ENCODE peak calls at places on chromosome 15, in nine cellular contexts. E is A549; K is CD8-positive, alpha-beta T cell; T is HCT116; A is dorsolateral prefrontal cortex; I is fibroblast of lung; O is adrenal gland; G is pancreas; R is coronary artery. W is an unnamed sample.

GRCh38 chr15:74626752-74627692 is 11.4 kb downstream of the CLK3 start:
- DNase-seq in G (no peak), I (no peak), T (no peak), R (no peak), O (no peak), E (no peak), A (no peak), K (no peak), W (no peak)

GRCh38 chr15:72599855-72600464 is 54.5 kb upstream of the GOLGA6B start:
- DNase-seq in E (peak), A (no peak), O (no peak), R (no peak), I (peak), T (peak), K (peak), G (no peak), W (no peak)

GRCh38 chr15:63501256-63502089 is 2.9 kb upstream of the USP3 start:
- DNase-seq in O (peak), A (peak), K (peak), G (peak), T (no peak), I (peak), R (peak), E (peak), W (peak)

GRCh38 chr15:87703238-87704111 is 553.1 kb downstream of the NTRK3 start:
- DNase-seq in A (no peak), T (no peak), O (no peak), E (no peak), R (peak), K (no peak), G (no peak), I (no peak), W (no peak)

GRCh38 chr15:75129788-75130187 is 71.9 kb upstream of the C15orf39 start:
- DNase-seq in T (no peak), I (no peak), K (no peak), R (no peak), A (no peak), O (no peak), E (no peak), G (no peak), W (no peak)

GRCh38 chr15:52483712-52484111 is 45.0 kb downstream of the MYO5A start:
- DNase-seq in K (no peak), I (peak), E (no peak), A (no peak), R (no peak), O (no peak), G (no peak), T (no peak), W (no peak)

GRCh38 chr15:85380860-85381535 is 595 bp downstream of the AKAP13 start:
- DNase-seq in T (no peak), K (peak), G (peak), E (no peak), A (no peak), O (peak), I (peak), R (peak), W (peak)

GRCh38 chr15:37001436-37001835 is 98.9 kb downstream of the MEIS2 start:
- DNase-seq in T (no peak), O (no peak), K (no peak), R (no peak), E (no peak), A (no peak), I (no peak), G (no peak), W (no peak)

GRCh38 chr15:66707310-66708160 is 5.5 kb downstream of the SMAD6 start:
- DNase-seq in R (no peak), I (peak), O (no peak), T (no peak), A (no peak), K (no peak), G (peak), E (peak), W (peak)

DNA sequence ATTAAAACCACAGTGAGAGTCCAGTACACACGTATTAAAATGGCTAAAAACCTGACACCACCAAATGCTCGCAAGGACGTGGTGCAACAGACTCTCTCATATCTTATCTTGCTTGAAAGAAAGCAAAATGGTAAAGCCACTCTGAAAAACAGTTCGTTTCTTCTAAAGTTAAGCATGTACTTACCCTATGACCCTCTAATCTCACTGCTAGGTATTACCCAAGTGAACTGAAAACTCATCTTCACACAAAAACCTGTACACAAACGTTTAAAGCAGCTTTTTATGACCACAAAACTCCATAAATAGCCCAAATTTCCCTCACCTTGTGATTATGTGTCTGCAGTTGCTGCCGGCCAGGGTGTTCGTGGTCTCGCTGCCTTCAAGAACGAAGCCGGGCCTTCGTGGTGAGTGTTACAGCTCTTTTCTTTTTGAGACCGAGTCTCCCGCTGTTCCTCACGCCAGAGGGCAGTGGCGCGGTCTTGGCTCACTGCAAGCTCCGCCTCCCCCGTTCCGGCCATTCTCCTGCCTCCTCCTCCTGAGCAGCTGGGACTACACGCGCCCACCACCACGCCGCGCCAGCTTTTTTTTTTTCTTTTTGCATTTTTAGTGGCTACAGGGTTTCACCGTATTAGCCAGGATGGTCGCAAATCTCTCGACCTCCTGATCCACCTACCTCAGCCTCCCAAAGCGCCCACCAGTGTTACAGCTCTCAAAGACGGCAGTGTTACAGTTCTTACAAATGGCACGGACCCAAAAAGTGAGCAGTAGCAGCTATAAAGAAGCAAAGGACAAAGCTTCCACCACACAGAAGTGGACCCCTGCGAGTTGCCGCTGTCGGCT is 165.4 kb downstream of the TJP1 start:
- DNase-seq in O (no peak), K (no peak), I (peak), A (no peak), T (peak), R (no peak), G (no peak), E (peak), W (peak)
- TF ChIP-seq CTCF in O (no peak), K (no peak), I (no peak), A (no peak), T (peak), R (no peak), G (no peak), E (peak), W (no peak)

GRCh38 chr15:31291048-31291578 is 35.5 kb upstream of the KLF13 start:
- DNase-seq in G (no peak), E (no peak), R (no peak), T (no peak), K (no peak), I (no peak), A (no peak), O (no peak), W (no peak)
- H3K27ac ChIP-seq in G (no peak), E (no peak), R (no peak), T (no peak), K (no peak), I (no peak), A (no peak), O (no peak), W (no peak)

DNA sequence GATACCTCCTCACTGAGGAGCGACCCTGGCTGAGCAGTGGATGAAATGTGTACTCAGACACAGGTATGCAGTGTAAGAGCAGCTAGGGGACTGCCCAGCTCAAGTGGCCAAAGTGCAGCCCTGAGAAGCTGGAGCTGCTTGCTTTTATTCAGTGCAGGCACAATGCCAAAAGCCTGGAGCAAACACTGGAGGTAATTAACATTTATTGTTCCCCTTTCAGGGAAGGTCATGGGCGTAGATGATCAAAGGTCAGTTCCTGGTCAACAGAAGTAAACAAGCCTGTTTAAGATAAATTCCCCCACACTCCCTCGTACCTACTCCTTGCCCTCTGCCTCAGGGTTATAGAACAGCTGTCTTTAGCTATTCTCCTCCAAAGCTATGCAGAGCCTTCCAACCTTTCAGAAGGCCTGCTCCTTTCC is 17.5 kb downstream of the PLA2G4F start:
- DNase-seq in K (no peak), A (no peak), O (no peak), G (no peak), T (no peak), I (no peak), E (no peak), R (no peak), W (no peak)
- H3K4me3 ChIP-seq in K (no peak), A (no peak), O (no peak), G (no peak), T (no peak), I (no peak), E (no peak), R (no peak), W (no peak)

GRCh38 chr15:39931615-39932014 is 2.3 kb upstream of the EIF2AK4 start:
- DNase-seq in A (no peak), K (no peak), R (no peak), O (no peak), G (no peak), E (no peak), T (no peak), I (no peak), W (no peak)
- TF ChIP-seq CTCF in A (no peak), K (no peak), R (no peak), O (no peak), G (no peak), E (peak), T (peak), I (peak), W (peak)

GRCh38 chr15:80317389-80318169 is 65.6 kb upstream of the CTXND1 start:
- DNase-seq in O (peak), E (peak), I (peak), T (no peak), G (no peak), K (no peak), A (no peak), R (no peak), W (no peak)
- H3K27ac ChIP-seq in O (no peak), E (no peak), I (no peak), T (no peak), G (no peak), K (no peak), A (peak), R (no peak), W (no peak)

DNA sequence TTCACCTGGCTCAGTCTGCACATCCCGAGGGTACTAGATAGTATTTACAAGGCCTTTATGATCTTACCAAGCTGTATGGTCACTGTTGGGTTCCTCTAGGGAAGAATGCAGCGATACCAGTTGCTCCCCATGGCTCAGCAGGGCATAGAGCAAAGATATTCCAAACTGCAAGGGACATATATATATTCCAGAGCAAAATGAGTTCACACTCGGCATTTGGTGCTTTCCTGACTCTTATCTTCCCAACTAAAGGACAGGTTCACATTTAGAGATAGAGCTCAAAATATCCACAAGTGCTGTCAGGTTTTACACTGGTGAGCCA is 3.5 kb upstream of the SPG11 start:
- DNase-seq in E (no peak), A (no peak), K (no peak), R (no peak), G (no peak), T (no peak), I (no peak), O (no peak), W (no peak)
- H3K4me3 ChIP-seq in E (no peak), A (no peak), K (peak), R (no peak), G (no peak), T (no peak), I (no peak), O (no peak), W (no peak)

GRCh38 chr15:78983146-78983918 is 38.5 kb upstream of the CTSH start:
- DNase-seq in T (no peak), G (no peak), A (no peak), R (no peak), E (no peak), K (no peak), O (peak), I (no peak), W (no peak)
- TF ChIP-seq CTCF in T (no peak), G (no peak), A (no peak), R (no peak), E (no peak), K (no peak), O (no peak), I (no peak), W (no peak)

W was measured in right lobe of liver.